ENCODE peak calls at places on chromosomes 16 and 17, in seven cellular contexts. One of them, this sample, is unnamed. For H3K4me1, the result is how much of the 10 kb centered on the place peaks cover.

GRCh38 chr16:84105948-84106740 is 10.6 kb downstream of the MBTPS1 start:
- DNase-seq in ovary: no peak
- DNase-seq in IMR-90: no peak
- DNase-seq in tibial nerve: no peak
- DNase-seq in heart left ventricle: no peak
- DNase-seq in transverse colon: no peak
- DNase-seq in uterus: no peak
- DNase-seq in this sample: no peak

GRCh38 chr17:65062168-65062915 is 5.8 kb upstream of the GNA13 start:
- DNase-seq in ovary: no peak
- DNase-seq in tibial nerve: no peak
- DNase-seq in IMR-90: no peak
- DNase-seq in heart left ventricle: no peak
- DNase-seq in uterus: no peak
- DNase-seq in transverse colon: peak
- DNase-seq in this sample: no peak

GRCh38 chr17:66840061-66840460 is 5.1 kb downstream of the CACNG5 start:
- DNase-seq in tibial nerve: no peak
- DNase-seq in ovary: no peak
- DNase-seq in uterus: no peak
- DNase-seq in IMR-90: no peak
- DNase-seq in heart left ventricle: no peak
- DNase-seq in transverse colon: no peak
- DNase-seq in this sample: no peak

GRCh38 chr16:50436271-50436670 is 67.5 kb upstream of the BRD7 start:
- DNase-seq in heart left ventricle: no peak
- DNase-seq in IMR-90: no peak
- DNase-seq in ovary: no peak
- DNase-seq in uterus: no peak
- DNase-seq in transverse colon: no peak
- DNase-seq in tibial nerve: no peak
- DNase-seq in this sample: no peak

GRCh38 chr16:24728891-24729242 is 584 bp upstream of the TNRC6A start:
- DNase-seq in transverse colon: no peak
- DNase-seq in tibial nerve: no peak
- DNase-seq in IMR-90: no peak
- DNase-seq in heart left ventricle: no peak
- DNase-seq in uterus: no peak
- DNase-seq in ovary: no peak
- DNase-seq in this sample: no peak

GRCh38 chr17:43755389-43755875 is 3.2 kb downstream of the SOST start:
- DNase-seq in transverse colon: no peak
- DNase-seq in ovary: no peak
- DNase-seq in IMR-90: peak
- DNase-seq in heart left ventricle: no peak
- DNase-seq in tibial nerve: no peak
- DNase-seq in uterus: no peak
- DNase-seq in this sample: peak

GRCh38 chr17:73792994-73793393 is 148.7 kb upstream of the SDK2 start:
- DNase-seq in IMR-90: no peak
- DNase-seq in transverse colon: no peak
- DNase-seq in uterus: no peak
- DNase-seq in tibial nerve: no peak
- DNase-seq in ovary: no peak
- DNase-seq in heart left ventricle: no peak
- DNase-seq in this sample: no peak

GRCh38 chr17:31490991-31491793 is 99.7 kb downstream of the RAB11FIP4 start:
- DNase-seq in transverse colon: peak
- DNase-seq in IMR-90: no peak
- DNase-seq in uterus: no peak
- DNase-seq in ovary: no peak
- DNase-seq in heart left ventricle: no peak
- DNase-seq in tibial nerve: no peak
- DNase-seq in this sample: no peak

GRCh38 chr17:3946711-3947235 is 17.5 kb downstream of the ATP2A3 start:
- DNase-seq in heart left ventricle: no peak
- DNase-seq in tibial nerve: no peak
- DNase-seq in transverse colon: no peak
- DNase-seq in uterus: no peak
- DNase-seq in ovary: no peak
- DNase-seq in IMR-90: no peak
- DNase-seq in this sample: no peak

GRCh38 chr17:7558544-7559306 is at the start of gene TNFSF13:
- DNase-seq in transverse colon: peak
- DNase-seq in ovary: peak
- DNase-seq in heart left ventricle: no peak
- DNase-seq in IMR-90: no peak
- DNase-seq in tibial nerve: peak
- DNase-seq in uterus: no peak
- DNase-seq in this sample: peak

GRCh38 chr17:52681486-52681885 is 523.0 kb upstream of the CA10 start:
- DNase-seq in ovary: no peak
- DNase-seq in heart left ventricle: no peak
- DNase-seq in tibial nerve: no peak
- DNase-seq in uterus: no peak
- DNase-seq in transverse colon: no peak
- DNase-seq in IMR-90: no peak
- DNase-seq in this sample: no peak

DNA sequence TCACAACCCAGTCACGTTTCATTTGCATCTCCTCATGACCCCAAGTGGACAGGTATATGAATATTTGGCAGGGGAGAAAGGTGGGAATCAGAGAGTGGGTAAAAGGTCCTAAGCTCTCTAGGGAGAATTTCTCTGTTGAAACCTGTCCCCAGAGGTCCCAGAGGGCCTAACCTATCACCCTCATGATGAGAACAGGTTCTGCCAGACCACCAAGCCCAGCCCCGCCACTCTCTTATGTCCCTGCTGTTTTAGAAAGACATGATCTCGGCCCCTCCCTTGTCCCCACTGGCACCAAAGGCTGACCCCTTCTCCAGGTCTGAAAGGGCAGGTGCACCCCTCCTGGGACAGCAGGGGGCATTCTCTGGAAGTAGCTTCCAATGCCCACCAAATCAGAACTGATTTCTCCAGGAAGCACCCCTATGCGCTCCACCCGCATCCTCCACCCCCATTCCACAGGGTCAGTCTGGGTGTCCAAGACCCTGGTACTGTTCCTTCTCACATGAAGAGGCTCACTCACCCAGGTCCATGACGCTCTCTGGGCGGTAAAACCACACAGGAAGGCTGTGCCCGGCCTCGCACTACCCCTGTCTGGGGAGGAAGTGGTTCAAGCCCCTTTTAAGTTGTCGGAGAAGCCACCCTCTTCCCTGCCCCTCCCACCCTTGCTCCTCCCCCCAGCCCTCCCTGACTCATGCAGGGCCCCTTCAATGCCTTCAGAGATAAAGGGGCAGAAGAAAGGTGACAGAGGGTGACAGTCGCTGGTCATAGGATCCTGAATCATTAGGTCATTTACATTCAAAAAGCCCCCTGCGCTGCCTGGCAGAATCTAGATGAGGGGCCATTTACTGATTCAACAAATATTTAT is at the start of gene CCR7:
- DNase-seq in transverse colon: peak
- DNase-seq in uterus: no peak
- DNase-seq in heart left ventricle: no peak
- DNase-seq in IMR-90: no peak
- DNase-seq in ovary: no peak
- DNase-seq in tibial nerve: no peak
- DNase-seq in this sample: no peak
- TF ChIP-seq CTCF in transverse colon: no peak
- TF ChIP-seq CTCF in uterus: no peak
- TF ChIP-seq CTCF in heart left ventricle: no peak
- TF ChIP-seq CTCF in IMR-90: no peak
- TF ChIP-seq CTCF in ovary: no peak
- TF ChIP-seq CTCF in tibial nerve: no peak
- TF ChIP-seq CTCF in this sample: no peak

DNA sequence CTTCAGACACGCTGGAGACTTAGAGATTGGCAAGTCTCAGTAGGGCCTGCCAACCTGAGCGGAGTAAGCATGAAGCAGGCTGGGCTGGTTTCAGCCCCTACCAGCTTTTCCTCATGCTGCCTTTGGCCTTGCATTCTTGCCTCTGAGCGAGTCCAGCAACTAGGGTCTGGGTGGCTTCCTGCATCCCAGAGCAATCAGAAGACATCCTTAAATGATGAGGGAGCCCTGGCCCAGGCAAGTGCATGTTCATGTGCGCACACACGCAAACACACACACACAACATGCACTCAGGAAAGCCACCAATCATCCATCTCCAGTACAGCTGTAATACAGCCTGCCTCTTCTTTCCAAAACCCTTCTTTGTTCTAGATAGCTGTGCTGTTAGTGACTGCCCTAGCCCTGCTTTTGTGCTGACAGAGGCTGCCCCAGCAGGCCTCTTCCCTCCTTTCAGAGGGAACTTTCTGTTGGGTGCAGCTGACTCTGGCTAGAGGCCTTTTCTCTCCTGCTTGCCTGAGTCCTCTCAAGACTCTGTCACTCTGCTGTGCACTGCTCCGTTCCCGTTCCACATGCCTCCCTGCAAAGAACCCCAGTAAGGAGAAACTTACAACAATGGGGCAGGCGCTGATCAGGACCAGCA is 30.7 kb upstream of the TBX2 start:
- DNase-seq in IMR-90: no peak
- DNase-seq in ovary: no peak
- DNase-seq in tibial nerve: no peak
- DNase-seq in transverse colon: no peak
- DNase-seq in heart left ventricle: no peak
- DNase-seq in uterus: no peak
- DNase-seq in this sample: no peak
- H3K4me1 ChIP-seq in IMR-90: under half
- H3K4me1 ChIP-seq in ovary: under half
- H3K4me1 ChIP-seq in tibial nerve: under half
- H3K4me1 ChIP-seq in transverse colon: under half
- H3K4me1 ChIP-seq in heart left ventricle: under half
- H3K4me1 ChIP-seq in uterus: under half
- H3K4me1 ChIP-seq in this sample: under half

DNA sequence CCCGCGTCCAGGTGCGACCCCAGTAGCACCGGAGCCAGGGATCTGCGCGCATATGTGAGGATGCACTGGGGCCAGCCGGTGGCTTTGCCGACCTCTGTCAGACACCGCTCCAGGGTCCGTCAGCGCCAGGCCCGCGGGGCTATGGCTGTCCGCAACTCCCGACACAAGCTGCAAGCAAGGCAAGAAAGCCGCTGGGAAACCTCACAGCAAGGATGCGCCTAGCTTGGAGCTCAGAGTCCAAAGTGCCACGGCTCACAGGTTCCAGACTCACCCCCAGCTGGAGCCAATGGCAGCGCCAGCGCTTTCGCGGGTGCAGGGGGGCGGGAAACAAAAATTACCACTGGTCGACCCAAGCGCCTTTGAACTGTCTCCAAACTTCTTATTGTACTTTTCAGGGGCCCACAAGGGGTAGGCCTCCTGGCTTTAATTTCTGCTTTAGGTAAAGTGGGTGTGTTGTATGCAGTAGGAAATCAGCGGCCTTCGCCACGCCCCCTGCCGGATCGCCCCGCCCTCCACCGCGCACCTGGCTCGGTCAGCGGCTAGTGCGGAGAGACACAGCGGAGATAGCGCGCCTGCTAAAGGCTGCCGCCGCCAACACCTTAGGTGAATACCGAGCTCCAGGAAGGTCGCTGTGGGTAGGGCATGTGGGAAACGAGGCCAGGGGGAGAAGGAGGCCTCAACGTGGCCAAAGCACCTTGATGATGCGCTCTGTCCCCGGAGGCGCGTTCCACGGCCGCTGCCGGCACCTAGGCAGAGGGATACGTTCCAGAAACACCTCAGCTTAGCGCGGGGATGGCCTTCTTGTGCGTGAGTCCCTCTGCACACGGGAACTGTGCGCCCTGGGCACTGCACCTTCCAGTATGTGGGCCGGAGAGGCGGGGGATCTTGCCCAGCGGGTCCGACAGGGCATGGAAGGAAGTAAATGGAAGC is 61.1 kb upstream of the RBL2 start:
- DNase-seq in tibial nerve: no peak
- DNase-seq in IMR-90: no peak
- DNase-seq in uterus: no peak
- DNase-seq in heart left ventricle: no peak
- DNase-seq in transverse colon: peak
- DNase-seq in ovary: no peak
- DNase-seq in this sample: peak
- TF ChIP-seq POLR2A in tibial nerve: no peak
- TF ChIP-seq POLR2A in IMR-90: no peak
- TF ChIP-seq POLR2A in uterus: no peak
- TF ChIP-seq POLR2A in heart left ventricle: no peak
- TF ChIP-seq POLR2A in transverse colon: peak
- TF ChIP-seq POLR2A in ovary: no peak
- TF ChIP-seq POLR2A in this sample: no peak

GRCh38 chr16:10949424-10949970 is 5.1 kb downstream of the CLEC16A start:
- DNase-seq in uterus: no peak
- DNase-seq in heart left ventricle: no peak
- DNase-seq in ovary: no peak
- DNase-seq in transverse colon: peak
- DNase-seq in tibial nerve: no peak
- DNase-seq in IMR-90: no peak
- DNase-seq in this sample: no peak
- TF ChIP-seq CTCF in uterus: no peak
- TF ChIP-seq CTCF in heart left ventricle: no peak
- TF ChIP-seq CTCF in ovary: no peak
- TF ChIP-seq CTCF in transverse colon: no peak
- TF ChIP-seq CTCF in tibial nerve: no peak
- TF ChIP-seq CTCF in IMR-90: no peak
- TF ChIP-seq CTCF in this sample: no peak